ENCODE peak calls at places on chromosome 21, in seven cellular contexts. F is NCI-H2029; E is stimulated activated CD8-positive, alpha-beta memory T cell treated with anti-CD3 and anti-CD28 coated beads, Interleukin-4, amount 100 ng/mL, for 24 hours; K is tibial nerve; P is NCI-H1092; T is anterior cingulate cortex; B is kidney. Y is an unnamed sample.

GRCh38 chr21:32843561-32843960 is 72.0 kb upstream of the PAXBP1 start:
- DNase-seq in F (no peak), E (no peak), K (no peak), P (no peak), T (no peak), B (no peak), Y (no peak)

GRCh38 chr21:45338326-45339017 is 50.8 kb upstream of the POFUT2 start:
- DNase-seq in F (no peak), E (no peak), K (no peak), P (no peak), T (no peak), B (peak; percentile 48), Y (no peak)

GRCh38 chr21:36743446-36743845 is 44.5 kb downstream of the SIM2 start:
- DNase-seq in F (no peak), E (no peak), K (no peak), P (no peak), T (no peak), B (no peak), Y (no peak)

GRCh38 chr21:43881283-43881682 is 16.3 kb downstream of the AGPAT3 start:
- DNase-seq in F (no peak), E (no peak), K (no peak), P (no peak), T (no peak), B (no peak), Y (no peak)

GRCh38 chr21:39048064-39048463 is 135.2 kb downstream of the PSMG1 start:
- DNase-seq in F (peak; percentile 54), E (no peak), K (no peak), P (no peak), T (no peak), B (no peak), Y (no peak)

GRCh38 chr21:43608225-43608624 is 51.1 kb downstream of the HSF2BP start:
- DNase-seq in F (no peak), E (no peak), K (no peak), P (no peak), T (no peak), B (no peak), Y (peak; percentile 52)

GRCh38 chr21:24844672-24845071 is 762.6 kb downstream of the MRPL39 start:
- DNase-seq in F (no peak), E (no peak), K (no peak), P (peak; percentile 19), T (no peak), B (no peak), Y (no peak)

GRCh38 chr21:36141513-36141925 is 6.6 kb downstream of the CBR3 start:
- DNase-seq in F (peak; percentile 100), E (peak; percentile 52), K (peak; percentile 87), P (peak; percentile 96), T (peak; percentile 35), B (peak; percentile 93), Y (peak; percentile 34)

GRCh38 chr21:44932366-44933181 is 7.3 kb upstream of the SLX9 start:
- DNase-seq in F (no peak), E (peak; percentile 67), K (no peak), P (no peak), T (no peak), B (peak; percentile 86), Y (no peak)

GRCh38 chr21:39803393-39803792 is 58.4 kb downstream of the IGSF5 start:
- DNase-seq in F (no peak), E (no peak), K (no peak), P (no peak), T (no peak), B (no peak), Y (no peak)

GRCh38 chr21:23921670-23922418 is 1685.4 kb downstream of the MRPL39 start:
- DNase-seq in F (no peak), E (no peak), K (no peak), P (no peak), T (no peak), B (no peak), Y (no peak)

GRCh38 chr21:43927591-43928229 is 62.7 kb downstream of the AGPAT3 start:
- DNase-seq in F (no peak), E (no peak), K (no peak), P (no peak), T (no peak), B (peak; percentile 46), Y (no peak)

GRCh38 chr21:40689241-40689640 is 157.7 kb downstream of the DSCAM start:
- DNase-seq in F (no peak), E (no peak), K (no peak), P (no peak), T (no peak), B (no peak), Y (no peak)

GRCh38 chr21:33434770-33435360 is 31.7 kb downstream of the IFNGR2 start:
- DNase-seq in F (no peak), E (no peak), K (peak; percentile 49), P (no peak), T (no peak), B (no peak), Y (peak; percentile 74)